ENCODE peak calls at places on chromosome 2, in ten cellular contexts. D is AG08395, J is T-cell, V is activated T-helper 1 cell treated with Interleukin-2 at 50 U/mL for 16 hours, H is T-helper 17 cell, P is putamen, B is WTC11, K is globus pallidus, L is NCI-H510A, Q is NCI-H69. M is an unnamed sample.

GRCh38 chr2:50975546-50975945 is 56.4 kb downstream of the NRXN1 start:
- DNase-seq in P (no peak), J (no peak), Q (no peak), B (no peak), K (no peak), L (no peak), V (no peak), H (no peak), D (no peak), M (no peak)

GRCh38 chr2:120910956-120911951 is 175.6 kb downstream of the GLI2 start:
- DNase-seq in P (no peak), J (no peak), L (no peak), D (peak), B (peak), H (no peak), Q (no peak), V (no peak), K (no peak), M (no peak)

GRCh38 chr2:170365003-170365402 is 187.1 kb downstream of the MYO3B start:
- DNase-seq in H (no peak), D (no peak), J (no peak), B (no peak), Q (no peak), V (no peak), K (no peak), L (no peak), P (no peak), M (no peak)

GRCh38 chr2:26735096-26735495 is 29.0 kb upstream of the SLC35F6 start:
- DNase-seq in K (no peak), H (no peak), B (no peak), V (no peak), P (no peak), D (peak), J (no peak), Q (no peak), L (no peak), M (no peak)

GRCh38 chr2:35168351-35168750 is 1187.2 kb upstream of the CRIM1 start:
- DNase-seq in H (no peak), J (no peak), V (no peak), K (no peak), D (no peak), Q (no peak), P (no peak), B (no peak), L (no peak), M (no peak)

GRCh38 chr2:200356794-200357472 is 50.4 kb downstream of the SPATS2L start:
- DNase-seq in V (no peak), J (no peak), H (no peak), B (no peak), K (no peak), L (no peak), Q (no peak), D (peak), P (no peak), M (no peak)

GRCh38 chr2:223054193-223054781 is 2.3 kb downstream of the KCNE4 start:
- DNase-seq in D (peak), L (no peak), H (no peak), V (no peak), J (no peak), Q (no peak), P (no peak), K (no peak), B (no peak), M (no peak)

GRCh38 chr2:42792583-42793313 is at the start of gene HAAO:
- DNase-seq in H (no peak), V (no peak), L (peak), K (no peak), Q (peak), B (peak), P (no peak), D (peak), J (no peak), M (no peak)

GRCh38 chr2:9101763-9102425 is 98.4 kb upstream of the MBOAT2 start:
- DNase-seq in V (no peak), Q (no peak), B (no peak), L (no peak), P (no peak), J (no peak), H (no peak), K (no peak), D (no peak), M (no peak)

GRCh38 chr2:11930211-11930761 is 183.9 kb downstream of the LPIN1 start:
- DNase-seq in H (no peak), V (no peak), J (no peak), D (no peak), Q (peak), L (no peak), B (no peak), P (no peak), K (peak), M (no peak)

GRCh38 chr2:46362667-46363012 is 65.4 kb downstream of the EPAS1 start:
- DNase-seq in J (no peak), P (no peak), H (no peak), B (no peak), K (no peak), Q (no peak), V (no peak), L (no peak), D (no peak), M (no peak)

GRCh38 chr2:127565261-127566138 is 30.0 kb downstream of the MYO7B start:
- DNase-seq in J (no peak), K (no peak), H (no peak), D (no peak), P (no peak), Q (no peak), B (no peak), L (no peak), V (no peak), M (no peak)

M was measured in effector CD8-positive, alpha-beta T cell.